ENCODE peak calls at places on chromosomes 6 and 20, in five cellular contexts. D is SJSA1, S is PC-3, E is NCI-H1105 treated with DMSO at 0.1 percent for 48 hours, V is HFFc6. T is an unnamed sample.

GRCh38 chr6:169252805-169253189 is 849 bp downstream of the THBS2 start:
- DNase-seq in E (peak), D (no peak), V (no peak), S (no peak), T (no peak)

GRCh38 chr20:38065764-38066375 is 32.3 kb downstream of the RPRD1B start:
- DNase-seq in S (no peak), V (no peak), E (no peak), D (no peak), T (no peak)

GRCh38 chr6:11600251-11600650 is 62.7 kb downstream of the TMEM170B start:
- DNase-seq in S (no peak), V (no peak), D (no peak), E (no peak), T (no peak)

GRCh38 chr20:50403565-50404418 is 106.4 kb upstream of the PTPN1 start:
- DNase-seq in D (no peak), S (no peak), E (no peak), V (no peak), T (no peak)

GRCh38 chr20:32077192-32077591 is 25.1 kb downstream of the HCK start:
- DNase-seq in S (no peak), E (no peak), V (no peak), D (no peak), T (no peak)

GRCh38 chr20:50015993-50016770 is 33.4 kb downstream of the SNAI1 start:
- DNase-seq in S (no peak), E (no peak), D (peak), V (no peak), T (no peak)

GRCh38 chr20:7094438-7094997 is 327.0 kb downstream of the BMP2 start:
- DNase-seq in E (peak), D (peak), V (no peak), S (peak), T (no peak)

GRCh38 chr6:83868639-83869038 is 9.2 kb downstream of the CYB5R4 start:
- DNase-seq in E (no peak), S (peak), V (peak), D (no peak), T (no peak)

GRCh38 chr6:150881911-150882481 is 16.5 kb downstream of the MTHFD1L start:
- DNase-seq in D (peak), S (peak), E (no peak), V (peak), T (no peak)

GRCh38 chr20:49276201-49276894 is 1.5 kb downstream of the ZNFX1 start:
- DNase-seq in D (peak), S (peak), E (peak), V (peak), T (peak)

GRCh38 chr20:15297059-15297875 is 959.9 kb upstream of the FLRT3 start:
- DNase-seq in S (peak), E (peak), D (no peak), V (no peak), T (no peak)

GRCh38 chr6:93416575-93417420 is 2.6 kb downstream of the EPHA7 start:
- DNase-seq in E (peak), S (peak), V (no peak), D (no peak), T (no peak)

GRCh38 chr6:125586605-125587004 is 162.8 kb upstream of the HEY2 start:
- DNase-seq in V (no peak), E (no peak), S (no peak), D (no peak), T (no peak)

GRCh38 chr6:91824346-91824745 is 1237.5 kb upstream of the MAP3K7 start:
- DNase-seq in S (no peak), D (no peak), V (no peak), E (no peak), T (no peak)

GRCh38 chr6:33050013-33050800 is 23.2 kb downstream of the HLA-DPA1 start:
- DNase-seq in D (no peak), V (no peak), S (no peak), E (no peak), T (no peak)

GRCh38 chr20:59017493-59018231 is 1.6 kb upstream of the TUBB1 start:
- DNase-seq in V (no peak), S (no peak), E (no peak), D (no peak), T (no peak)

GRCh38 chr6:143027058-143027457 is 33.6 kb upstream of the AIG1 start:
- DNase-seq in E (no peak), S (peak), D (no peak), V (peak), T (peak)

GRCh38 chr6:75643173-75643572 is 41.5 kb downstream of the SENP6 start:
- DNase-seq in E (no peak), V (peak), S (no peak), D (no peak), T (no peak)

GRCh38 chr6:87401832-87402231 is 5.9 kb upstream of the CFAP206 start:
- DNase-seq in S (no peak), E (no peak), V (no peak), D (no peak), T (no peak)

GRCh38 chr6:10659697-10660348 is 34.6 kb downstream of the C6orf52 start:
- DNase-seq in D (no peak), S (no peak), V (no peak), E (peak), T (no peak)

GRCh38 chr6:73204252-73204651 is 21.0 kb downstream of the KHDC1L start:
- DNase-seq in E (no peak), D (no peak), S (no peak), V (no peak), T (no peak)

GRCh38 chr20:8722277-8722928 is 346.5 kb upstream of the PLCB4 start:
- DNase-seq in D (peak), E (peak), S (peak), V (peak), T (peak)

GRCh38 chr20:44785768-44786167 is 24.6 kb downstream of the RIMS4 start:
- DNase-seq in D (no peak), S (peak), V (peak), E (peak), T (no peak)

GRCh38 chr20:30487947-30488926 is 769.2 kb upstream of the DEFB115 start:
- DNase-seq in E (no peak), S (no peak), D (no peak), V (no peak), T (no peak)

GRCh38 chr6:36760685-36761435 is 63.2 kb downstream of the RAB44 start:
- DNase-seq in V (no peak), S (no peak), D (no peak), E (no peak), T (no peak)

GRCh38 chr6:26328265-26328844 is 36.6 kb upstream of the BTN3A2 start:
- DNase-seq in V (no peak), S (no peak), E (no peak), D (no peak), T (no peak)

GRCh38 chr6:53651149-53651763 is 14.3 kb downstream of the KLHL31 start:
- DNase-seq in D (peak), S (peak), V (peak), E (peak), T (peak)

GRCh38 chr20:42852691-42853090 is 337.0 kb downstream of the PTPRT start:
- DNase-seq in V (no peak), D (no peak), E (no peak), S (no peak), T (no peak)

GRCh38 chr6:116536216-116536621 is 9.3 kb downstream of the TRAPPC3L start:
- DNase-seq in V (peak), S (peak), E (peak), D (no peak), T (peak)

GRCh38 chr6:30901436-30901835 is 6.6 kb upstream of the GTF2H4 start:
- DNase-seq in E (no peak), D (no peak), S (no peak), V (no peak), T (no peak)

GRCh38 chr20:3871549-3872265 is 17.5 kb upstream of the PANK2 start:
- DNase-seq in E (no peak), D (no peak), S (peak), V (peak), T (no peak)

GRCh38 chr20:8331740-8332412 is 199.8 kb downstream of the PLCB1 start:
- DNase-seq in V (peak), E (no peak), S (peak), D (no peak), T (no peak)

GRCh38 chr20:2004171-2004570 is 10.3 kb upstream of the PDYN start:
- DNase-seq in D (no peak), S (no peak), E (no peak), V (no peak), T (no peak)

GRCh38 chr6:170207586-170207985 is 83.3 kb downstream of the DLL1 start:
- DNase-seq in E (no peak), V (no peak), D (peak), S (no peak), T (no peak)

GRCh38 chr6:16683524-16684194 is 77.6 kb downstream of the ATXN1 start:
- DNase-seq in D (peak), E (no peak), V (peak), S (peak), T (no peak)

GRCh38 chr6:1110164-1110563 is 201.7 kb upstream of the FOXQ1 start:
- DNase-seq in V (peak), E (no peak), S (peak), D (no peak), T (no peak)

GRCh38 chr20:58875111-58875510 is 22.6 kb downstream of the GNAS start:
- DNase-seq in D (no peak), S (no peak), V (no peak), E (no peak), T (no peak)

GRCh38 chr6:71383476-71383875 is 94.9 kb downstream of the OGFRL1 start:
- DNase-seq in S (no peak), V (no peak), E (no peak), D (no peak), T (no peak)

GRCh38 chr6:8108031-8108660 is 5.8 kb upstream of the EEF1E1 start:
- DNase-seq in S (peak), E (no peak), V (peak), D (peak), T (no peak)